ENCODE peak calls at places on chromosomes 3 and 15, in seven cellular contexts. X is Peyer's patch; K is cardiac muscle cell; J is hepatocyte; Q is K562; C is psoas muscle; P is CD8-positive, alpha-beta T cell. H is an unnamed sample. For H3K4me1, the result is how much of the 10 kb centered on the place peaks cover.

GRCh38 chr3:86993704-86994103 is 2.8 kb upstream of the VGLL3 start:
- DNase-seq in Q (no peak), J (no peak), C (no peak), K (no peak), X (no peak), P (no peak), H (no peak)

GRCh38 chr15:71011503-71012155 is 103.6 kb upstream of the THSD4 start:
- DNase-seq in X (no peak), Q (peak), K (peak), J (peak), C (no peak), P (no peak), H (no peak)

GRCh38 chr3:87755852-87756251 is 303.0 kb downstream of the CGGBP1 start:
- DNase-seq in C (no peak), Q (no peak), K (no peak), P (no peak), J (no peak), X (no peak), H (no peak)

GRCh38 chr15:31437686-31438085 is 111.1 kb downstream of the KLF13 start:
- DNase-seq in J (no peak), C (no peak), P (no peak), K (no peak), Q (no peak), X (no peak), H (no peak)

GRCh38 chr3:31343075-31343474 is 189.7 kb upstream of the STT3B start:
- DNase-seq in P (no peak), X (no peak), Q (no peak), K (no peak), J (no peak), C (no peak), H (no peak)

GRCh38 chr15:75036269-75036668 is 12.9 kb downstream of the PPCDC start:
- DNase-seq in K (no peak), P (no peak), Q (peak), C (no peak), X (no peak), J (peak), H (no peak)

GRCh38 chr3:30180305-30181275 is 425.8 kb upstream of the TGFBR2 start:
- DNase-seq in C (no peak), K (no peak), P (no peak), J (no peak), X (no peak), Q (no peak), H (no peak)

GRCh38 chr3:177168431-177168830 is 28.9 kb downstream of the TBL1XR1 start:
- DNase-seq in Q (no peak), P (no peak), C (no peak), X (no peak), J (no peak), K (no peak), H (no peak)

GRCh38 chr3:139887431-139887830 is 47.6 kb upstream of the CLSTN2 start:
- DNase-seq in Q (no peak), J (no peak), X (no peak), P (no peak), C (no peak), K (no peak), H (no peak)

GRCh38 chr3:76753599-76753998 is 286.3 kb upstream of the ROBO2 start:
- DNase-seq in C (no peak), X (no peak), Q (no peak), P (no peak), J (peak), K (peak), H (no peak)

GRCh38 chr3:195236076-195236798 is 34.7 kb downstream of the XXYLT1 start:
- DNase-seq in J (no peak), Q (no peak), X (peak), C (no peak), K (no peak), P (no peak), H (no peak)

GRCh38 chr15:74174216-74174965 is 881 bp downstream of the ISLR start:
- DNase-seq in Q (no peak), C (peak), X (no peak), J (peak), K (no peak), P (no peak), H (no peak)

GRCh38 chr3:30628931-30629590 is 22.7 kb downstream of the TGFBR2 start:
- DNase-seq in C (no peak), X (no peak), P (no peak), Q (no peak), J (peak), K (peak), H (no peak)

GRCh38 chr3:139226731-139227130 is 117.1 kb upstream of the MRPS22 start:
- DNase-seq in Q (no peak), P (no peak), K (no peak), C (no peak), J (no peak), X (no peak), H (no peak)

GRCh38 chr15:100623301-100623700 is 20.9 kb downstream of the ASB7 start:
- DNase-seq in J (no peak), Q (no peak), X (no peak), C (no peak), K (no peak), P (no peak), H (no peak)

GRCh38 chr3:43248194-43248593 is 38.1 kb upstream of the SNRK start:
- DNase-seq in J (no peak), C (no peak), X (no peak), K (no peak), Q (no peak), P (no peak), H (no peak)

GRCh38 chr3:133835418-133835743 is 29.8 kb downstream of the SRPRB start:
- DNase-seq in P (no peak), X (no peak), Q (no peak), C (no peak), K (no peak), J (no peak), H (no peak)

GRCh38 chr3:150127011-150127490 is 156.4 kb upstream of the PFN2 start:
- DNase-seq in J (no peak), X (no peak), P (no peak), C (no peak), K (no peak), Q (no peak), H (no peak)

GRCh38 chr3:48413611-48414010 is 16.3 kb downstream of the PLXNB1 start:
- DNase-seq in C (peak), Q (no peak), J (no peak), X (no peak), K (no peak), P (no peak), H (no peak)

GRCh38 chr3:133296315-133296917 is 103.4 kb upstream of the BFSP2 start:
- DNase-seq in K (no peak), J (no peak), Q (no peak), P (no peak), X (no peak), C (no peak), H (no peak)

GRCh38 chr15:95994418-95994817 is 336.1 kb upstream of the NR2F2 start:
- DNase-seq in X (no peak), C (no peak), J (no peak), P (no peak), Q (no peak), K (no peak), H (no peak)

GRCh38 chr15:65423977-65424679 is 1.4 kb upstream of the IGDCC4 start:
- DNase-seq in J (no peak), C (no peak), P (no peak), X (no peak), Q (peak), K (no peak), H (no peak)

GRCh38 chr15:89814112-89814742 is 425 bp downstream of the ANPEP start:
- DNase-seq in X (no peak), C (peak), P (no peak), Q (no peak), J (no peak), K (no peak), H (no peak)

GRCh38 chr3:39260957-39261356 is 18.9 kb downstream of the CX3CR1 start:
- DNase-seq in J (peak), P (peak), Q (peak), K (peak), C (peak), X (peak), H (peak)

GRCh38 chr3:98890960-98891910 is 10.3 kb downstream of the DCBLD2 start:
- DNase-seq in C (no peak), J (no peak), X (no peak), P (no peak), K (peak), Q (no peak), H (no peak)

GRCh38 chr3:53890726-53891499 is 746 bp downstream of the SELENOK start:
- DNase-seq in P (peak), X (peak), J (peak), Q (no peak), K (no peak), C (no peak), H (no peak)

GRCh38 chr15:40281057-40281850 is 1.6 kb downstream of the ANKRD63 start:
- DNase-seq in C (no peak), P (no peak), Q (no peak), K (no peak), X (no peak), J (no peak), H (no peak)
- H3K4me1 ChIP-seq in C (under half), P (under half), Q (under half), K (under half), X (under half), J (under half), H (under half)

GRCh38 chr3:193869221-193870201 is 266.4 kb upstream of the HES1 start:
- DNase-seq in J (peak), C (no peak), Q (peak), K (no peak), X (no peak), P (no peak), H (peak)
- H3K4me1 ChIP-seq in J (under half), C (under half), Q (under half), K (under half), X (under half), P (under half), H (under half)

GRCh38 chr15:58556541-58556940 is 124.8 kb downstream of the LIPC start:
- DNase-seq in K (no peak), P (no peak), X (no peak), C (no peak), J (no peak), Q (no peak), H (no peak)
- H3K4me1 ChIP-seq in K (under half), P (under half), X (under half), C (under half), J (under half), Q (under half), H (under half)

DNA sequence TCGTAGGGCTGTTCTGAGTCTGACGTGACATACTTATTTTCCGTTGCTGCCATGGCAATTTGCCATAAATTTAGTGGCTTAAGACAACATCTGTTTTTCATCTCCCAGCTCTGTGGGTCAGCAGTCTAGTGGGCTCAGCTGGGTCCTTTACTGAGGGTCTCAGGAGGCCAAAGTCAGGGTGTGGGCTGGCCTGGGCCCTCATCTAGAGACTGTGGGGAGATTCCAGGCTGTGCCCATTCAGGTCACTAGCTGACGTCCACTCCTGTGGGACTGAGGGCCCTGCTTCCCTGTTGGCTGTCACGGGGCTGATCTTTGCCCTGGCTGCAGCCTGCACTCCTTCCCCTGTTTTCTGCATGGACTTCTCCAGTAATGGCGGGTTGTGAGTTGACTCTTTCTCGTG is 19.1 kb downstream of the FGD5 start:
- DNase-seq in C (peak), J (peak), P (no peak), Q (no peak), K (no peak), X (no peak), H (no peak)
- H3K4me1 ChIP-seq in C (under half), J (under half), P (under half), Q (under half), K (under half), X (under half), H (under half)

GRCh38 chr3:71724584-71725278 is 471 bp downstream of the EIF4E3 start:
- DNase-seq in C (peak), Q (no peak), K (peak), X (peak), J (peak), P (no peak), H (no peak)
- H3K4me1 ChIP-seq in C (under half), Q (under half), K (under half), X (under half), J (under half), P (half or more), H (under half)

DNA sequence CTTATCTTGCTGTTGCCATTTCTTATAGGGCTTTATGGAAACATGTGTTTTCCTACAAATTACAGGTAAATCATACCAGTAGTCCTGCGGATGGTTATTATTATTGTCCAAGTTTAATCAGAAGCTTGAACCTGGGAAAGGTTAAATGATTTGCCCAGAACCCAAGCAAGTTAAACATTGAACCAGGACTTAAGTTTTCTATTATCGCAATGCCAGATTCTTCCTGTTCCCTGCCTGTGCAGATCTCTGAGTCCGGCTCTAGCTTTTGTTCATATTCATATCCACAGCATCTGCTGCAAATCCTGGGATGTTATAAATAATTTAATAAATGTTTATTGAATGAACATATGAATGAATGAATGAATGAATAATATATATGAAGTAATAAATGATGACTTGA is 12.5 kb downstream of the LPP start:
- DNase-seq in K (no peak), C (no peak), J (no peak), Q (no peak), X (no peak), P (no peak), H (no peak)
- H3K4me1 ChIP-seq in K (under half), C (half or more), J (under half), Q (under half), X (under half), P (under half), H (under half)

GRCh38 chr15:98873441-98874218 is 134.0 kb downstream of the PGPEP1L start:
- DNase-seq in K (no peak), X (no peak), J (no peak), P (no peak), Q (no peak), C (no peak), H (no peak)

GRCh38 chr15:98876461-98877369 is 130.9 kb downstream of the PGPEP1L start:
- DNase-seq in Q (no peak), X (no peak), K (no peak), C (no peak), J (no peak), P (no peak), H (no peak)

GRCh38 chr15:98874359-98874758 is 133.2 kb downstream of the PGPEP1L start:
- DNase-seq in K (no peak), C (no peak), Q (no peak), P (no peak), J (no peak), X (no peak), H (no peak)

GRCh38 chr15:98875309-98875708 is 132.3 kb downstream of the PGPEP1L start:
- DNase-seq in C (no peak), P (no peak), K (no peak), J (no peak), Q (no peak), X (no peak), H (no peak)

DNA sequence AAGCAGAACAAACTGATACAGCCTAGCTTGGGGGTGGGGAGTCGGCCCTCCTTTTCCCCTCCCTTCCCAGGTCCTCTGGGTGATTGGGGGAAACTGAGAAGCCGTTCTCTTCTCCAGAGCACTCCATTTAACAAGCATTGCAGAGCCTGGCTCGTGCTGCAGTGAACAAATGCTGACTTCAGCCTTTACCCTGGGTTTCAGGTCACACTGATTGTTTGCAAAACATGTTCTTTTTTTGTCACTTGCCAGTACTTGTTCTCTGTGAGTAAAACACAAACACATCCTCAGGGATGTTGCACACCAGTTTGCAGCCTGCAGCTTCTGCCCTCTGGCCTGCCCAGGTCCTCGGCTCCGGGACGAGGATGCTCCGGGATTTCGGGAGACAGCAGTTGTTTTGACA is 132.8 kb downstream of the PGPEP1L start:
- DNase-seq in J (no peak), X (no peak), P (no peak), C (no peak), Q (no peak), K (no peak), H (no peak)
- H3K4me1 ChIP-seq in J (under half), X (under half), P (under half), C (under half), Q (under half), K (under half), H (under half)